ENCODE peak calls at places on chromosomes 5 and 9, in nine cellular contexts. E is stimulated activated naive CD8-positive, alpha-beta T cell treated with anti-CD3 and anti-CD28 coated beads, Interleukin-15, Interleukin-2, amounts not matched to agents 100 U/mL and 50 U/mL, for 24 hours; Y is fibroblast of pulmonary artery; N is left kidney; C is NCI-H1694 treated with DMSO at 0.1 percent for 48 hours; F is posterior cingulate gyrus; H is fibroblast of villous mesenchyme; U is HTR-8/SVneo; K is left cardiac atrium. G is an unnamed sample.

GRCh38 chr9:91758491-91758981 is 191.5 kb downstream of the ROR2 start:
- DNase-seq in E (peak; percentile 52), Y (peak; percentile 68), N (peak; percentile 78), C (peak; percentile 21), F (peak; percentile 15), H (peak; percentile 78), U (peak; percentile 51), K (no peak), G (no peak)

GRCh38 chr5:93208156-93208895 is 372.7 kb downstream of the NR2F1-AS1 start:
- DNase-seq in E (no peak), Y (no peak), N (peak; percentile 67), C (peak; percentile 53), F (no peak), H (peak; percentile 84), U (no peak), K (no peak), G (no peak)

GRCh38 chr5:65076251-65076869 is 307.6 kb downstream of the CWC27 start:
- DNase-seq in E (peak; percentile 58), Y (peak; percentile 91), N (peak; percentile 21), C (no peak), F (no peak), H (peak; percentile 82), U (peak; percentile 49), K (peak; percentile 67), G (no peak)

GRCh38 chr5:142527664-142528295 is 158.1 kb downstream of the FGF1 start:
- DNase-seq in E (no peak), Y (no peak), N (no peak), C (no peak), F (no peak), H (no peak), U (no peak), K (no peak), G (no peak)

GRCh38 chr9:71765693-71766092 is 2.6 kb downstream of the CEMIP2 start:
- DNase-seq in E (peak; percentile 25), Y (peak; percentile 50), N (no peak), C (no peak), F (no peak), H (peak; percentile 46), U (no peak), K (no peak), G (no peak)

GRCh38 chr5:149887622-149888183 is 56.9 kb downstream of the PDE6A start:
- DNase-seq in E (no peak), Y (peak; percentile 95), N (peak; percentile 89), C (no peak), F (no peak), H (peak; percentile 65), U (peak; percentile 30), K (no peak), G (peak; percentile 49)

GRCh38 chr5:30040483-30041116 is 1152.9 kb upstream of the CDH6 start:
- DNase-seq in E (peak; percentile 17), Y (peak; percentile 77), N (peak; percentile 86), C (peak; percentile 38), F (peak; percentile 88), H (peak; percentile 3), U (peak; percentile 72), K (no peak), G (peak; percentile 81)

GRCh38 chr9:15160673-15161072 is 146.3 kb downstream of the TTC39B start:
- DNase-seq in E (no peak), Y (no peak), N (no peak), C (no peak), F (no peak), H (peak; percentile 95), U (no peak), K (no peak), G (peak; percentile 13)

GRCh38 chr5:55232194-55232984 is 1.0 kb downstream of the CCNO start:
- DNase-seq in E (peak; percentile 11), Y (no peak), N (peak; percentile 54), C (no peak), F (peak; percentile 83), H (no peak), U (peak; percentile 48), K (peak; percentile 22), G (no peak)

GRCh38 chr9:78622131-78622530 is 325.2 kb downstream of the PSAT1 start:
- DNase-seq in E (no peak), Y (no peak), N (no peak), C (no peak), F (no peak), H (no peak), U (no peak), K (no peak), G (no peak)

GRCh38 chr9:125679597-125680189 is 27.3 kb downstream of the MAPKAP1 start:
- DNase-seq in E (no peak), Y (no peak), N (peak; percentile 47), C (no peak), F (no peak), H (no peak), U (no peak), K (no peak), G (no peak)

GRCh38 chr5:14767942-14768837 is 103.4 kb downstream of the ANKH start:
- DNase-seq in E (no peak), Y (no peak), N (no peak), C (no peak), F (no peak), H (no peak), U (no peak), K (no peak), G (no peak)

GRCh38 chr5:74667396-74667795 is 17.6 kb upstream of the HEXB start:
- DNase-seq in E (no peak), Y (no peak), N (no peak), C (no peak), F (no peak), H (no peak), U (no peak), K (no peak), G (no peak)

GRCh38 chr9:22036866-22037626 is 27.9 kb upstream of the CDKN2B start:
- DNase-seq in E (no peak), Y (peak; percentile 67), N (no peak), C (no peak), F (no peak), H (peak; percentile 38), U (no peak), K (no peak), G (no peak)

GRCh38 chr9:108662090-108662875 is 193.5 kb downstream of the ACTL7B start:
- DNase-seq in E (no peak), Y (no peak), N (no peak), C (no peak), F (no peak), H (peak; percentile 33), U (no peak), K (no peak), G (no peak)

GRCh38 chr5:179274321-179275315 is 70.6 kb downstream of the ADAMTS2 start:
- DNase-seq in E (no peak), Y (no peak), N (no peak), C (no peak), F (peak; percentile 85), H (no peak), U (no peak), K (peak; percentile 23), G (no peak)

GRCh38 chr9:88571417-88571816 is 36.4 kb downstream of the NXNL2 start:
- DNase-seq in E (no peak), Y (no peak), N (peak; percentile 23), C (no peak), F (peak; percentile 92), H (no peak), U (no peak), K (no peak), G (no peak)

G was measured in smooth muscle cell of the brain vasculature.